ENCODE peak calls at places on chromosomes 16 and 17, in five cellular contexts. J is neural progenitor cell, V is lung, O is mucosa of descending colon, P is Calu3. Z is an unnamed sample.

GRCh38 chr16:69223882-69224281 is 36.9 kb downstream of the SNTB2 start:
- DNase-seq in J (no peak), V (no peak), O (no peak), P (no peak), Z (no peak)

GRCh38 chr17:70144260-70144846 is 25.0 kb upstream of the KCNJ2 start:
- DNase-seq in J (peak), V (no peak), O (no peak), P (no peak), Z (no peak)

GRCh38 chr17:45405250-45406086 is 27.2 kb downstream of the ARHGAP27 start:
- DNase-seq in J (peak), V (no peak), O (peak), P (no peak), Z (no peak)

GRCh38 chr17:40373999-40374398 is 9.5 kb upstream of the GJD3 start:
- DNase-seq in J (no peak), V (no peak), O (peak), P (no peak), Z (no peak)

GRCh38 chr16:4664538-4665418 is 28.6 kb upstream of the NUDT16L1 start:
- DNase-seq in J (no peak), V (peak), O (peak), P (peak), Z (no peak)

GRCh38 chr17:71986886-71987285 is 133.9 kb upstream of the SOX9 start:
- DNase-seq in J (no peak), V (no peak), O (no peak), P (no peak), Z (no peak)

GRCh38 chr16:51434567-51435198 is 283.6 kb upstream of the SALL1 start:
- DNase-seq in J (no peak), V (no peak), O (no peak), P (no peak), Z (no peak)

GRCh38 chr16:2465653-2466415 is 5.3 kb upstream of the NTN3 start:
- DNase-seq in J (peak), V (no peak), O (no peak), P (no peak), Z (no peak)

GRCh38 chr17:14779236-14779635 is 478.4 kb downstream of the HS3ST3B1 start:
- DNase-seq in J (no peak), V (no peak), O (no peak), P (no peak), Z (no peak)

GRCh38 chr17:40862985-40863733 is 3.9 kb downstream of the KRT12 start:
- DNase-seq in J (peak), V (no peak), O (no peak), P (no peak), Z (no peak)

GRCh38 chr16:75065808-75066149 is 50.8 kb downstream of the LDHD start:
- DNase-seq in J (no peak), V (no peak), O (no peak), P (no peak), Z (no peak)

GRCh38 chr16:3641801-3642396 is 12.6 kb upstream of the DNASE1 start:
- DNase-seq in J (no peak), V (no peak), O (no peak), P (no peak), Z (no peak)

GRCh38 chr16:27400751-27401620 is 988 bp upstream of the IL21R start:
- DNase-seq in J (no peak), V (no peak), O (no peak), P (no peak), Z (no peak)

GRCh38 chr17:73411330-73411747 is 99.5 kb upstream of the CDC42EP4 start:
- DNase-seq in J (no peak), V (no peak), O (no peak), P (no peak), Z (no peak)

GRCh38 chr17:73984981-73985380 is 218.5 kb upstream of the RPL38 start:
- DNase-seq in J (no peak), V (no peak), O (no peak), P (no peak), Z (no peak)

GRCh38 chr17:5580367-5580766 is 3.9 kb downstream of the NLRP1 start:
- DNase-seq in J (no peak), V (no peak), O (no peak), P (no peak), Z (no peak)

GRCh38 chr17:43471801-43472200 is 12.0 kb upstream of the DHX8 start:
- DNase-seq in J (no peak), V (no peak), O (no peak), P (no peak), Z (no peak)

GRCh38 chr16:11800385-11800718 is 3.3 kb upstream of the ZC3H7A start:
- DNase-seq in J (no peak), V (no peak), O (no peak), P (no peak), Z (no peak)

GRCh38 chr17:80071116-80071980 is 30.0 kb upstream of the GAA start:
- DNase-seq in J (no peak), V (peak), O (peak), P (no peak), Z (no peak)

GRCh38 chr17:32283745-32284207 is 18.1 kb downstream of the RHBDL3 start:
- DNase-seq in J (no peak), V (no peak), O (no peak), P (no peak), Z (no peak)

GRCh38 chr16:19851476-19851875 is 33.2 kb downstream of the GPRC5B start:
- DNase-seq in J (no peak), V (no peak), O (no peak), P (no peak), Z (no peak)

GRCh38 chr17:81420769-81421462 is 25.7 kb downstream of the BAHCC1 start:
- DNase-seq in J (no peak), V (no peak), O (no peak), P (no peak), Z (no peak)

GRCh38 chr16:20339744-20340143 is 12.4 kb upstream of the GP2 start:
- DNase-seq in J (no peak), V (no peak), O (no peak), P (no peak), Z (no peak)

GRCh38 chr17:81432873-81433451 is 37.7 kb downstream of the BAHCC1 start:
- DNase-seq in J (no peak), V (peak), O (no peak), P (no peak), Z (no peak)

GRCh38 chr16:83689385-83689831 is 118.4 kb upstream of the HSBP1 start:
- DNase-seq in J (no peak), V (no peak), O (no peak), P (peak), Z (no peak)

GRCh38 chr16:3149630-3150345 is 15.0 kb downstream of the ZNF213 start:
- DNase-seq in J (peak), V (peak), O (peak), P (peak), Z (no peak)

GRCh38 chr17:55341432-55341831 is 76.7 kb downstream of the HLF start:
- DNase-seq in J (no peak), V (no peak), O (no peak), P (no peak), Z (no peak)

DNA sequence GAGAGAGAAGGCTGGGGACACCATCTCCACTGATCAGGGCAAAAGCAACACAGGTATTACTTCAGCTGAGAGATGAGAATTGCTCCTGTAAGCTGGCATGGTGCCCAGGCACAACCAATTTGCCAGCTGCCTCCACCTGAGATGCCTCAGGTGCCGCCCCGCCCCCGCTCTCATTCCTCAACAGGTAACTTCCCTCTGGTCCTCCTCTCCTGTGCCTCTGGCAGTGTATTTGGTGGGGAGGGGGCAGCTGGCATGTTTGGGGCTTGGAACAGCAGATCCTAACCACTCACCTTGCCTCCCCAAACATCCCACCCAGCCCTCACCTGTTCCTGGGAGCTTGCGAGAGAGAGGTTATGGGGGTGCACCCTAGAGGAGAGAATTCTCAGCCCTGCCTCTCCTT is 2.9 kb upstream of the SRCIN1 start:
- DNase-seq in J (no peak), V (peak), O (peak), P (peak), Z (no peak)
- TF ChIP-seq CTCF in J (no peak), V (no peak), O (no peak), P (no peak), Z (no peak)

GRCh38 chr16:55540221-55540620 is 26.3 kb upstream of the CAPNS2 start:
- DNase-seq in J (no peak), V (no peak), O (no peak), P (no peak), Z (no peak)

GRCh38 chr16:55539488-55539887 is 27.0 kb upstream of the CAPNS2 start:
- DNase-seq in J (no peak), V (no peak), O (no peak), P (no peak), Z (no peak)

GRCh38 chr16:55539049-55539448 is 27.4 kb upstream of the CAPNS2 start:
- DNase-seq in J (no peak), V (no peak), O (no peak), P (no peak), Z (no peak)

GRCh38 chr16:55542459-55543082 is 23.9 kb upstream of the CAPNS2 start:
- DNase-seq in J (no peak), V (no peak), O (no peak), P (no peak), Z (no peak)

GRCh38 chr16:55543470-55543869 is 23.0 kb upstream of the CAPNS2 start:
- DNase-seq in J (peak), V (no peak), O (no peak), P (no peak), Z (no peak)
- TF ChIP-seq CTCF in J (peak), V (no peak), O (no peak), P (peak), Z (no peak)

DNA sequence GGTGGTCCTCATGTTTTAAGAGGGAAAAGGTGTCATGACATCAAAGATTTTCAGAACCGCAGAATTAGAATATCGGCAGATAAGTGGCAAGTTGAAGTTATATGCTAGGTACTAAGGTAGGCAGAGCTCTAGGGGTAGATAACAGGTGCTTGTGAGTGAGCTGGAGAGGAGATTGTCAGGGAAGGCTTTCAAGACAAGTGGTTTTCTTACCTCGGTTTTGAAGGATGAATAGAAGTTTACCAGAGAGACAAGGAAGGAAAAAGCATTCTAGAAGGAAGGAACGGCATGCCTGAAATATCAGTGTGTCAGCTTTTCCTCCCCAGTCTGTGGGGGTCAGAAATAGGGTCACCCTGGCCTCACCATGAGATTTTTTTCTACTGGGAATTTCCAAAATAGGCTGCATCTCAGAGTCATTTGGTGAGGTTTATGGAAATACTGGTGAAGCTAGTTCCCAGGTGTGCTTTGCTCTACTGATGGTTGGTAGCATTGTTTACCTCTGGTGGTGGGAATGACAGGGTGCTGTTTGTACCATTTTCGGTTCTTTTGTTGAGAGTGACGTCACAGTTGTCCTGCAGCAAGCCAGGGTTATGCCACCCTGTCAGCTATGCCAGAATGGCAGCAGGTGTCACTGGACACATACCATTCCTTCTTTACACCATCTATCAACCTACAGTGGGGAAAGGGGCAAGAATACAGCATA is 112.5 kb downstream of the MSI2 start:
- DNase-seq in J (no peak), V (no peak), O (no peak), P (peak), Z (no peak)
- TF ChIP-seq CTCF in J (no peak), V (no peak), O (no peak), P (no peak), Z (no peak)

GRCh38 chr17:3843935-3844516 is 2.0 kb downstream of the NCBP3 start:
- DNase-seq in J (peak), V (no peak), O (peak), P (peak), Z (no peak)
- TF ChIP-seq CTCF in J (peak), V (peak), O (peak), P (peak), Z (no peak)

GRCh38 chr17:51150932-51151331 is 2.4 kb upstream of the NME1 start:
- DNase-seq in J (no peak), V (no peak), O (no peak), P (no peak), Z (no peak)
- TF ChIP-seq CTCF in J (no peak), V (no peak), O (no peak), P (no peak), Z (no peak)

DNA sequence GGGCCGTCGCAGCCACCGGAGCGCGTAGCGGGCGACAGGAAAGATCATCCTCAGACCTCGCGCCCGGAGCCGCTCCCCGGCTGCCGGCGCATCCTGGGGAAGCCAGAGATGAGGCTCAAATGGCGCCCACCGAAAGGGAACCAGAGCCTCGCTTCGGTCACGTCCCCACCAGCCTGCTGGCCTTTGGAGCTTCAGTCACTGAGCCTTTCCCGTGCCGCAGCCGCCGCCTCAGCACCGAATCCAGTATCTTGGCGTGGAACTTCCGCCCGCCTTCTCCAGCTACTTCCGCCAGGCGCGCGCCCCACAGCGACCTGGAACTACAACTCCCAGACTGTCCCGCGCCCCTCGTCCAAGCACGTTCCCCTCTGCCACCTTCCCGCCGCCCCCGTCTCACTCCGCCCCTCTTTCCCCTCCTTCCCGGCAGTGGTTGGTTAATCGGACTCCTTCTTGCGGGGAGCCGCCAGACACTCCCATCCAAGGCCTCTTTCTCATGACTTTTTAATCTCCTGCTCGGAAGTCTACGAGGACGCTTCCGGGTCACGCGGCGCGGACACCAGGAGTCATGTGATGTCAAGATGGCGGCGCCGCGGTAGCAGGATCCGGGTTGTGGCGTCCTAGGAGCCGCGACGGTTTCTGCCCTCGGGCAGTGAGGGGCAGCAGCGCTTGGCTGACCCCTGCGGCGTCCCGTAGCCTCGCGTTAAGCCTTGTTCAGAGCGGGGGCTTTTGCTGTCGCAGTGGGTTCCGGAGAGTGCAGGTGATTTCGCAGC is at the start of the genes SMCR8 and TOP3A:
- DNase-seq in J (peak), V (peak), O (peak), P (peak), Z (peak)
- TF ChIP-seq CTCF in J (no peak), V (no peak), O (no peak), P (no peak), Z (no peak)

DNA sequence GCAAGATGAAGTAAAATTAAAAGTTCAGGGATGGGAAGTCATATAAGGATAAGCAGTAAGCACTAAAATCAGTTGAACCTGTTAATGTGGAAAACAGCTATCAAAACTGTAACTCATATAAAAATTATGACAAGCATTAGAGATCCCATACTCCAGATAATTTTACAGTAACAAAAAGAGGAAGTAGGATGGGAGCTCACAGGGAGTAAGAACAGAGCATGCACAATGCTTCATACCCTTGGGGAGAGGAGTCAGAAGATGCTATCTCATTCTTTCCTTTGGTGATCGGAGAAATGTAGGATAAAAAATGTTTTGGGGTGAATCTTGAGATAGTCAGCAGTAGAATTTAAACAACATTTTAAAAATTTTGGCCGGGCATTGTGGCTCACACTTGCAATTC is 164.7 kb upstream of the CACNG5 start:
- DNase-seq in J (no peak), V (no peak), O (no peak), P (no peak), Z (no peak)
- TF ChIP-seq CTCF in J (no peak), V (no peak), O (no peak), P (no peak), Z (no peak)

Z was measured in omental fat pad.